ENCODE peak calls at places on chromosomes 12 and 14, in four cellular contexts. T, C, D and Y are unnamed samples.

GRCh38 chr14:105325303-105325702 is 10.8 kb downstream of the PACS2 start:
- DNase-seq in T (no peak), D (no peak), C (no peak), Y (no peak)

GRCh38 chr14:23663711-23664110 is 27.5 kb downstream of the DHRS2 start:
- DNase-seq in T (no peak), D (no peak), C (no peak), Y (no peak)

GRCh38 chr14:30906752-30907658 is 32.6 kb downstream of the COCH start:
- DNase-seq in D (no peak), C (no peak), T (no peak), Y (no peak)

GRCh38 chr12:95637471-95638155 is 86.3 kb upstream of the USP44 start:
- DNase-seq in T (no peak), C (no peak), D (no peak), Y (no peak)

GRCh38 chr14:68734231-68734732 is 58.6 kb downstream of the ZFP36L1 start:
- DNase-seq in T (no peak), C (no peak), D (no peak), Y (peak)

GRCh38 chr14:22978873-22979671 is 3.3 kb downstream of the AJUBA start:
- DNase-seq in T (peak), C (no peak), D (no peak), Y (no peak)

GRCh38 chr12:21656931-21657335 is 709 bp downstream of the LDHB start:
- DNase-seq in D (peak), T (peak), C (peak), Y (peak)

GRCh38 chr12:26719852-26720251 is 113.1 kb downstream of the ITPR2 start:
- DNase-seq in D (no peak), C (no peak), T (no peak), Y (no peak)

GRCh38 chr14:93231129-93231979 is 24.3 kb downstream of the UBR7 start:
- DNase-seq in D (no peak), C (peak), T (no peak), Y (peak)

GRCh38 chr14:47057364-47057763 is 405.8 kb upstream of the RPL10L start:
- DNase-seq in T (no peak), D (no peak), C (peak), Y (no peak)

GRCh38 chr12:27273114-27273513 is 29.0 kb downstream of the STK38L start:
- DNase-seq in C (no peak), D (no peak), T (no peak), Y (no peak)

GRCh38 chr14:103538291-103539055 is 9.5 kb downstream of the TRMT61A start:
- DNase-seq in C (no peak), D (no peak), T (no peak), Y (peak)

GRCh38 chr14:64198021-64198420 is 96.2 kb downstream of the ESR2 start:
- DNase-seq in C (no peak), D (no peak), T (no peak), Y (no peak)
- TF ChIP-seq CTCF in C (no peak), D (no peak), T (no peak), Y (no peak)

DNA sequence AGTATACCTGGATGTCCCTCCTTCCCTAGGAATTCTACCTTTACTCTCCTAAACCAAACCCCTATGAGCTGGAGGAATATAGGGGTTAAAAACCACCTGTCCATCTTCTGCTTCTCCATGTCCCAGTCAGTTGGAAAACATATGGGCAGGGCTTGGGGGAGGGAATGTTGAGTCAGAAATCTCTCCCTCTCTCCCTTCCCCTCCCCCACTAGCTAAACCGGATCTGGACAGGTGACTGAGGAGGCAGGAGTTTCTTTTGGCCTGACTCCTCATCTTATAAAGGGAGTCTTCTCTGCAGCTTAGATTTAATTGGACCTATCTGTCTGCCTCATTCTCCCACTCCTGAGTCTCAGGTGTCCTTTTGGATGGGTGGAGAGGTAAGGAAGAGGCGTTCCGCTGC is 6.1 kb downstream of the ERBB3 start:
- DNase-seq in T (no peak), D (no peak), C (no peak), Y (no peak)
- TF ChIP-seq CTCF in T (no peak), D (no peak), C (no peak), Y (no peak)

GRCh38 chr14:33781267-33781666 is 169.6 kb downstream of the EGLN3 start:
- DNase-seq in D (no peak), T (no peak), C (no peak), Y (no peak)
- TF ChIP-seq CTCF in D (no peak), T (no peak), C (no peak), Y (no peak)

GRCh38 chr12:8605057-8605456 is 7.6 kb downstream of the AICDA start:
- DNase-seq in D (no peak), C (no peak), T (peak), Y (no peak)

GRCh38 chr12:8612629-8613028 is at the start of gene AICDA:
- DNase-seq in D (no peak), T (no peak), C (no peak), Y (no peak)

GRCh38 chr12:8603858-8604257 is 8.8 kb downstream of the AICDA start:
- DNase-seq in T (no peak), C (no peak), D (no peak), Y (no peak)

GRCh38 chr12:8609061-8609570 is 3.5 kb downstream of the AICDA start:
- DNase-seq in D (peak), T (no peak), C (no peak), Y (no peak)
- TF ChIP-seq CTCF in D (peak), T (no peak), C (peak), Y (peak)

GRCh38 chr12:43733687-43734086 is 24.9 kb downstream of the PUS7L start:
- DNase-seq in D (no peak), C (no peak), T (no peak), Y (no peak)

GRCh38 chr12:43742106-43742505 is 16.5 kb downstream of the PUS7L start:
- DNase-seq in T (no peak), C (no peak), D (no peak), Y (no peak)

GRCh38 chr12:43740511-43741100 is 18.0 kb downstream of the PUS7L start:
- DNase-seq in C (no peak), T (no peak), D (no peak), Y (no peak)

GRCh38 chr12:43736921-43737440 is 21.6 kb downstream of the PUS7L start:
- DNase-seq in C (no peak), T (no peak), D (no peak), Y (no peak)

DNA sequence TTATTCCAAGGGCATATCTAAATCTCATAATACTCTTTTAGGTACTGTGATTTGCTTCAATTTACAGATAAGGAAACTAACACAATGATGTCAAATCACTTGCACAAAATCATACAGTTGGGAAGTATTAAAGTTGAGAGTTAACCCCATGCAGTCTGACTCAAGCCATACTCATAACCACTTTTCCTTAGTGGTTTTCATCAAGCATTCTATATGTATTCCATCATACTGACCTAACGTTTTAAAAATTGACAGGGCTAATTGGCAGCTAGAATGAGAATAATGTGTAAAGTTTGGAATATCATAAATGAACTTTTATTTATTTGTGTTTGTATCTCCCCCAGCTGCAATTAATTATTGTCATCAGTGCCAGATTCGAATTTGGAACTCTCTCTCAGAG is 20.9 kb downstream of the PUS7L start:
- DNase-seq in C (no peak), D (no peak), T (no peak), Y (no peak)
- TF ChIP-seq CTCF in C (no peak), D (no peak), T (no peak), Y (no peak)

DNA sequence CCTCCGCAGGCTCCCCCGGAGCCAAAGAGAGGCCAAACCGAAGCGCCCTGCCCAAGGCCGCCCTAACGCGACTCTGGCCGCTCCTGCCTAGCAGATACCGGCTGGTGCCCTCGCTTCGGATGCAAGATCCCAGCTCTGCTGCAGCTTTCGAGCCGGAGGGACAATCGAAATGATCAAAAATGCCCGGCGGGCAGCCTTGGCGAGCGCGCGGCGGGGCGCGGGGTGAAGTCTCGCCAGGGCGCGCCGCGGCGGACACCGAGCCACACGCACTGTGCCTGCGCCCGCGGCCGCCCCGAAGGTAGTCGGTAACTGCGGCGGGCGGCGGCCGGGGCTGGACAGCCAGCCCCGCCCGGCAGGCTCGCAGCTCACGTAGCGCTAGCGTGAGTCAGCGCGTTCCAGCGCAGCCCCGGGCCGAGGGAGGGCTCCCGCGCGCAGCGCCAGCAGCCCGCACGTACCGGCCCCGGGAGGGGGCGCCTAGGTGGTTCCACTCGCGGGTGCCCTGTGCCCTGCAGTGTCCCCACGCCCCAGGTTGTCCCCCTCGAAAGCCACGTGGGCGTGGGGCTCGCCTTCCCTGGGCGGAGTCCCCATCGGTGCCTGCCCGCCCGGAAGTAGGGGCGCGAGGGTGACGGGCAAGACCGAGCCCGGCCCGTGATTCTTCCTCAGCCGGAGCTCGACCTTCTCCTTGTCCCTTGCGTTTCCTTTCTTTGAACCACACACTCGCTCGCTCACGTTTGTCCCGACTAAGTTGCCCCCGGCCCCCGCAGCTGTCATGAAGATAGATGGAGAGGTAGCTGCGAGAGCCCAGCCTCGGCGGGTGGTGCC is 109.3 kb upstream of the EGLN3 start:
- DNase-seq in D (peak), T (peak), C (peak), Y (peak)
- TF ChIP-seq CTCF in D (no peak), T (no peak), C (peak), Y (no peak)

GRCh38 chr14:41609704-41610183 is 3.1 kb downstream of the LRFN5 start:
- DNase-seq in D (peak), T (peak), C (no peak), Y (peak)
- TF ChIP-seq CTCF in D (peak), T (no peak), C (peak), Y (peak)

GRCh38 chr12:50986961-50987737 is 34.8 kb downstream of the HIGD1C start:
- DNase-seq in D (peak), C (peak), T (no peak), Y (peak)
- TF ChIP-seq CTCF in D (peak), C (peak), T (no peak), Y (peak)